ENCODE peak calls at places on chromosomes 11 and 22, in ten cellular contexts. One of them, this sample, is unnamed.
A peak's percentile ranks its signal among the peaks of the same experiment; 100 is the strongest.

GRCh38 chr22:22749167-22749758 is 104.8 kb downstream of the GGTLC2 start:
- DNase-seq in sciatic nerve: no peak
- DNase-seq in SK-N-DZ: no peak
- DNase-seq in mammary epithelial cell: no peak
- DNase-seq in left cardiac atrium: no peak
- DNase-seq in T-helper 1 cell: no peak
- DNase-seq in fibroblast of mammary gland: no peak
- DNase-seq in substantia nigra: no peak
- DNase-seq in pons: no peak
- DNase-seq in AG08395: no peak
- DNase-seq in this sample: no peak

GRCh38 chr22:20751185-20751851 is 22.6 kb upstream of the SERPIND1 start:
- DNase-seq in sciatic nerve: no peak
- DNase-seq in SK-N-DZ: no peak
- DNase-seq in mammary epithelial cell: no peak
- DNase-seq in left cardiac atrium: no peak
- DNase-seq in T-helper 1 cell: no peak
- DNase-seq in fibroblast of mammary gland: no peak
- DNase-seq in substantia nigra: no peak
- DNase-seq in pons: no peak
- DNase-seq in AG08395: no peak
- DNase-seq in this sample: no peak

GRCh38 chr11:107018902-107019493 is 722 bp upstream of the GUCY1A2 start:
- DNase-seq in sciatic nerve: peak; percentile 72
- DNase-seq in SK-N-DZ: peak; percentile 32
- DNase-seq in mammary epithelial cell: peak; percentile 53
- DNase-seq in left cardiac atrium: peak; percentile 57
- DNase-seq in T-helper 1 cell: no peak
- DNase-seq in fibroblast of mammary gland: peak; percentile 67
- DNase-seq in substantia nigra: peak; percentile 9
- DNase-seq in pons: peak; percentile 45
- DNase-seq in AG08395: peak; percentile 71
- DNase-seq in this sample: peak; percentile 59

GRCh38 chr11:66880484-66881211 is 23.8 kb downstream of the LRFN4 start:
- DNase-seq in sciatic nerve: peak; percentile 69
- DNase-seq in SK-N-DZ: no peak
- DNase-seq in mammary epithelial cell: peak; percentile 92
- DNase-seq in left cardiac atrium: no peak
- DNase-seq in T-helper 1 cell: no peak
- DNase-seq in fibroblast of mammary gland: no peak
- DNase-seq in substantia nigra: no peak
- DNase-seq in pons: peak; percentile 61
- DNase-seq in AG08395: no peak
- DNase-seq in this sample: no peak

GRCh38 chr11:117160826-117161225 is 16.7 kb downstream of the PAFAH1B2 start:
- DNase-seq in sciatic nerve: no peak
- DNase-seq in SK-N-DZ: no peak
- DNase-seq in mammary epithelial cell: no peak
- DNase-seq in left cardiac atrium: no peak
- DNase-seq in T-helper 1 cell: no peak
- DNase-seq in fibroblast of mammary gland: no peak
- DNase-seq in substantia nigra: no peak
- DNase-seq in pons: no peak
- DNase-seq in AG08395: no peak
- DNase-seq in this sample: no peak

GRCh38 chr11:43738600-43739409 is 58.3 kb downstream of the HSD17B12 start:
- DNase-seq in sciatic nerve: no peak
- DNase-seq in SK-N-DZ: peak; percentile 59
- DNase-seq in mammary epithelial cell: peak; percentile 60
- DNase-seq in left cardiac atrium: no peak
- DNase-seq in T-helper 1 cell: no peak
- DNase-seq in fibroblast of mammary gland: peak; percentile 82
- DNase-seq in substantia nigra: no peak
- DNase-seq in pons: no peak
- DNase-seq in AG08395: peak; percentile 79
- DNase-seq in this sample: peak; percentile 91

GRCh38 chr22:25404556-25404922 is 159.9 kb upstream of the GRK3 start:
- DNase-seq in sciatic nerve: no peak
- DNase-seq in SK-N-DZ: no peak
- DNase-seq in mammary epithelial cell: peak; percentile 12
- DNase-seq in left cardiac atrium: no peak
- DNase-seq in T-helper 1 cell: peak; percentile 10
- DNase-seq in fibroblast of mammary gland: no peak
- DNase-seq in substantia nigra: no peak
- DNase-seq in pons: no peak
- DNase-seq in AG08395: no peak
- DNase-seq in this sample: no peak

GRCh38 chr11:46427364-46427763 is 35.8 kb upstream of the CHRM4 start:
- DNase-seq in sciatic nerve: no peak
- DNase-seq in SK-N-DZ: no peak
- DNase-seq in mammary epithelial cell: no peak
- DNase-seq in left cardiac atrium: no peak
- DNase-seq in T-helper 1 cell: no peak
- DNase-seq in fibroblast of mammary gland: no peak
- DNase-seq in substantia nigra: no peak
- DNase-seq in pons: no peak
- DNase-seq in AG08395: no peak
- DNase-seq in this sample: no peak

GRCh38 chr11:118928870-118929495 is 3.3 kb upstream of the BCL9L start:
- DNase-seq in sciatic nerve: peak; percentile 76
- DNase-seq in SK-N-DZ: peak; percentile 73
- DNase-seq in mammary epithelial cell: peak; percentile 55
- DNase-seq in left cardiac atrium: no peak
- DNase-seq in T-helper 1 cell: peak; percentile 42
- DNase-seq in fibroblast of mammary gland: peak; percentile 47
- DNase-seq in substantia nigra: no peak
- DNase-seq in pons: no peak
- DNase-seq in AG08395: peak; percentile 65
- DNase-seq in this sample: peak; percentile 61

GRCh38 chr11:86193297-86194095 is 51.1 kb upstream of the EED start:
- DNase-seq in sciatic nerve: peak; percentile 70
- DNase-seq in SK-N-DZ: peak; percentile 91
- DNase-seq in mammary epithelial cell: peak; percentile 69
- DNase-seq in left cardiac atrium: peak; percentile 85
- DNase-seq in T-helper 1 cell: peak; percentile 90
- DNase-seq in fibroblast of mammary gland: peak; percentile 85
- DNase-seq in substantia nigra: no peak
- DNase-seq in pons: peak; percentile 95
- DNase-seq in AG08395: peak; percentile 78
- DNase-seq in this sample: peak; percentile 92

GRCh38 chr11:115974703-115975102 is 470.5 kb upstream of the CADM1 start:
- DNase-seq in sciatic nerve: no peak
- DNase-seq in SK-N-DZ: no peak
- DNase-seq in mammary epithelial cell: no peak
- DNase-seq in left cardiac atrium: no peak
- DNase-seq in T-helper 1 cell: no peak
- DNase-seq in fibroblast of mammary gland: no peak
- DNase-seq in substantia nigra: no peak
- DNase-seq in pons: no peak
- DNase-seq in AG08395: no peak
- DNase-seq in this sample: no peak

GRCh38 chr11:72225411-72225951 is 914 bp downstream of the INPPL1 start:
- DNase-seq in sciatic nerve: no peak
- DNase-seq in SK-N-DZ: no peak
- DNase-seq in mammary epithelial cell: peak; percentile 12
- DNase-seq in left cardiac atrium: no peak
- DNase-seq in T-helper 1 cell: peak; percentile 30
- DNase-seq in fibroblast of mammary gland: peak; percentile 7
- DNase-seq in substantia nigra: no peak
- DNase-seq in pons: no peak
- DNase-seq in AG08395: no peak
- DNase-seq in this sample: no peak

GRCh38 chr22:41223535-41223934 is 17.2 kb downstream of the CHADL start:
- DNase-seq in sciatic nerve: no peak
- DNase-seq in SK-N-DZ: no peak
- DNase-seq in mammary epithelial cell: no peak
- DNase-seq in left cardiac atrium: no peak
- DNase-seq in T-helper 1 cell: no peak
- DNase-seq in fibroblast of mammary gland: no peak
- DNase-seq in substantia nigra: no peak
- DNase-seq in pons: no peak
- DNase-seq in AG08395: no peak
- DNase-seq in this sample: no peak

GRCh38 chr11:68998390-68998911 is 14.6 kb downstream of the MRGPRF start:
- DNase-seq in sciatic nerve: peak; percentile 64
- DNase-seq in SK-N-DZ: peak; percentile 83
- DNase-seq in mammary epithelial cell: no peak
- DNase-seq in left cardiac atrium: no peak
- DNase-seq in T-helper 1 cell: no peak
- DNase-seq in fibroblast of mammary gland: no peak
- DNase-seq in substantia nigra: no peak
- DNase-seq in pons: peak; percentile 38
- DNase-seq in AG08395: no peak
- DNase-seq in this sample: peak; percentile 32

GRCh38 chr11:111990381-111990780 is 34.8 kb upstream of the DLAT start:
- DNase-seq in sciatic nerve: no peak
- DNase-seq in SK-N-DZ: no peak
- DNase-seq in mammary epithelial cell: no peak
- DNase-seq in left cardiac atrium: no peak
- DNase-seq in T-helper 1 cell: no peak
- DNase-seq in fibroblast of mammary gland: no peak
- DNase-seq in substantia nigra: no peak
- DNase-seq in pons: no peak
- DNase-seq in AG08395: no peak
- DNase-seq in this sample: no peak

GRCh38 chr22:35399114-35399677 is 744 bp upstream of the MCM5 start:
- DNase-seq in sciatic nerve: no peak
- DNase-seq in SK-N-DZ: peak; percentile 26
- DNase-seq in mammary epithelial cell: no peak
- DNase-seq in left cardiac atrium: no peak
- DNase-seq in T-helper 1 cell: peak; percentile 15
- DNase-seq in fibroblast of mammary gland: no peak
- DNase-seq in substantia nigra: no peak
- DNase-seq in pons: no peak
- DNase-seq in AG08395: no peak
- DNase-seq in this sample: no peak

GRCh38 chr22:48714231-48714630 is 1113.4 kb downstream of the BRD1 start:
- DNase-seq in sciatic nerve: peak; percentile 36
- DNase-seq in SK-N-DZ: no peak
- DNase-seq in mammary epithelial cell: no peak
- DNase-seq in left cardiac atrium: no peak
- DNase-seq in T-helper 1 cell: no peak
- DNase-seq in fibroblast of mammary gland: no peak
- DNase-seq in substantia nigra: no peak
- DNase-seq in pons: no peak
- DNase-seq in AG08395: no peak
- DNase-seq in this sample: no peak

GRCh38 chr11:66727883-66728759 is 895 bp downstream of the SPTBN2 start:
- DNase-seq in sciatic nerve: peak; percentile 53
- DNase-seq in SK-N-DZ: peak; percentile 55
- DNase-seq in mammary epithelial cell: no peak
- DNase-seq in left cardiac atrium: no peak
- DNase-seq in T-helper 1 cell: no peak
- DNase-seq in fibroblast of mammary gland: no peak
- DNase-seq in substantia nigra: no peak
- DNase-seq in pons: no peak
- DNase-seq in AG08395: no peak
- DNase-seq in this sample: no peak

GRCh38 chr11:9276571-9276970 is 11.4 kb upstream of the DENND5A start:
- DNase-seq in sciatic nerve: no peak
- DNase-seq in SK-N-DZ: no peak
- DNase-seq in mammary epithelial cell: no peak
- DNase-seq in left cardiac atrium: no peak
- DNase-seq in T-helper 1 cell: no peak
- DNase-seq in fibroblast of mammary gland: no peak
- DNase-seq in substantia nigra: no peak
- DNase-seq in pons: no peak
- DNase-seq in AG08395: no peak
- DNase-seq in this sample: no peak

GRCh38 chr11:57873196-57873911 is 111.8 kb downstream of the CTNND1 start:
- DNase-seq in sciatic nerve: no peak
- DNase-seq in SK-N-DZ: no peak
- DNase-seq in mammary epithelial cell: peak; percentile 70
- DNase-seq in left cardiac atrium: no peak
- DNase-seq in T-helper 1 cell: no peak
- DNase-seq in fibroblast of mammary gland: no peak
- DNase-seq in substantia nigra: no peak
- DNase-seq in pons: no peak
- DNase-seq in AG08395: no peak
- DNase-seq in this sample: no peak

GRCh38 chr22:48422900-48423480 is 1404.7 kb downstream of the BRD1 start:
- DNase-seq in sciatic nerve: no peak
- DNase-seq in SK-N-DZ: no peak
- DNase-seq in mammary epithelial cell: no peak
- DNase-seq in left cardiac atrium: no peak
- DNase-seq in T-helper 1 cell: no peak
- DNase-seq in fibroblast of mammary gland: no peak
- DNase-seq in substantia nigra: no peak
- DNase-seq in pons: no peak
- DNase-seq in AG08395: no peak
- DNase-seq in this sample: no peak

GRCh38 chr11:126755494-126755893 is 245.1 kb downstream of the KIRREL3 start:
- DNase-seq in sciatic nerve: no peak
- DNase-seq in SK-N-DZ: peak; percentile 23
- DNase-seq in mammary epithelial cell: no peak
- DNase-seq in left cardiac atrium: no peak
- DNase-seq in T-helper 1 cell: no peak
- DNase-seq in fibroblast of mammary gland: no peak
- DNase-seq in substantia nigra: no peak
- DNase-seq in pons: no peak
- DNase-seq in AG08395: no peak
- DNase-seq in this sample: no peak